ENCODE peak calls at places on chromosomes 16 and 17, in four cellular contexts. E, S, K and P are unnamed samples.

GRCh38 chr17:6544011-6544370 is 12.4 kb downstream of the PITPNM3 start:
- DNase-seq in S (no peak), E (no peak), K (no peak), P (no peak)

GRCh38 chr17:6894206-6894528 is 62.6 kb upstream of the TEKT1 start:
- DNase-seq in K (no peak), S (peak; percentile 34), E (no peak), P (peak; percentile 87)

GRCh38 chr17:65029605-65030308 is 26.8 kb downstream of the GNA13 start:
- DNase-seq in K (no peak), E (no peak), S (no peak), P (no peak)

GRCh38 chr16:30090607-30091332 is 954 bp downstream of the TBX6 start:
- DNase-seq in K (no peak), E (no peak), S (no peak), P (no peak)

GRCh38 chr16:65786916-65787315 is 579.6 kb upstream of the CDH5 start:
- DNase-seq in S (no peak), K (no peak), E (no peak), P (no peak)

GRCh38 chr17:72063262-72063661 is 57.6 kb upstream of the SOX9 start:
- DNase-seq in S (no peak), K (no peak), E (no peak), P (no peak)

GRCh38 chr17:75366432-75366831 is 39.0 kb downstream of the GRB2 start:
- DNase-seq in K (no peak), S (no peak), E (no peak), P (no peak)

GRCh38 chr16:10356870-10357842 is 28.7 kb upstream of the ATF7IP2 start:
- DNase-seq in S (no peak), K (peak; percentile 9), E (no peak), P (no peak)

GRCh38 chr16:49631521-49632041 is 224.3 kb downstream of the ZNF423 start:
- DNase-seq in E (no peak), K (no peak), S (no peak), P (no peak)

GRCh38 chr17:49629447-49629846 is 48.5 kb downstream of the SPOP start:
- DNase-seq in E (peak; percentile 21), K (no peak), S (no peak), P (no peak)

GRCh38 chr17:68849673-68850260 is 105.4 kb downstream of the ABCA8 start:
- DNase-seq in K (no peak), E (no peak), S (no peak), P (no peak)

GRCh38 chr17:73465851-73466250 is 154.1 kb upstream of the CDC42EP4 start:
- DNase-seq in E (no peak), S (no peak), K (no peak), P (no peak)

GRCh38 chr17:74417178-74418045 is 14.5 kb upstream of the GPRC5C start:
- DNase-seq in S (no peak), E (no peak), K (no peak), P (no peak)

GRCh38 chr17:1464186-1464585 is 8.2 kb upstream of the CRK start:
- DNase-seq in S (no peak), E (peak; percentile 20), K (no peak), P (no peak)

GRCh38 chr16:66315210-66315825 is 51.2 kb upstream of the CDH5 start:
- DNase-seq in K (peak; percentile 80), E (peak; percentile 79), S (peak; percentile 29), P (peak; percentile 70)

GRCh38 chr17:31559647-31560501 is 168.4 kb downstream of the RAB11FIP4 start:
- DNase-seq in E (no peak), K (no peak), S (no peak), P (peak; percentile 34)

GRCh38 chr16:77944631-77945030 is 77.7 kb upstream of the CLEC3A start:
- DNase-seq in S (no peak), K (no peak), E (no peak), P (no peak)

GRCh38 chr16:30509081-30509480 is 17.3 kb downstream of the ZNF768 start:
- DNase-seq in E (no peak), K (no peak), S (no peak), P (no peak)

GRCh38 chr16:81469183-81469677 is 24.6 kb downstream of the CMIP start:
- DNase-seq in S (no peak), E (no peak), K (no peak), P (no peak)

GRCh38 chr16:74199066-74199841 is 97.4 kb upstream of the PSMD7 start:
- DNase-seq in K (no peak), E (no peak), S (no peak), P (no peak)

GRCh38 chr16:320206-320605 is 32.3 kb downstream of the AXIN1 start:
- DNase-seq in S (no peak), E (no peak), K (no peak), P (no peak)

GRCh38 chr17:42519546-42520444 is 16.2 kb upstream of the NAGLU start:
- DNase-seq in S (peak; percentile 51), E (no peak), K (no peak), P (peak; percentile 54)

GRCh38 chr16:28295213-28295612 is 2.9 kb downstream of the SBK1 start:
- DNase-seq in E (no peak), S (no peak), K (no peak), P (no peak)

GRCh38 chr16:72501739-72502653 is 330.0 kb upstream of the PMFBP1 start:
- DNase-seq in E (peak; percentile 75), S (no peak), K (peak; percentile 47), P (peak; percentile 67)

GRCh38 chr16:89096768-89097527 is 3.3 kb downstream of the ACSF3 start:
- DNase-seq in E (no peak), S (no peak), K (no peak), P (no peak)

GRCh38 chr16:50841081-50841886 is 99.4 kb downstream of the CYLD start:
- DNase-seq in S (no peak), K (peak; percentile 78), E (no peak), P (peak; percentile 66)

GRCh38 chr17:19651461-19652238 is 3.1 kb downstream of the ALDH3A2 start:
- DNase-seq in S (no peak), K (no peak), E (no peak), P (no peak)

GRCh38 chr16:80300876-80301275 is 239.9 kb upstream of the DYNLRB2 start:
- DNase-seq in K (no peak), E (no peak), S (no peak), P (no peak)

GRCh38 chr17:50345443-50346312 is at the start of gene XYLT2:
- DNase-seq in E (peak; percentile 100), S (no peak), K (peak; percentile 97), P (peak; percentile 82)

GRCh38 chr16:68387301-68387700 is 61.0 kb downstream of the SMPD3 start:
- DNase-seq in E (no peak), K (peak; percentile 75), S (no peak), P (peak; percentile 76)

GRCh38 chr16:88770459-88771293 is 14.3 kb downstream of the PIEZO1 start:
- DNase-seq in E (peak; percentile 78), K (peak; percentile 72), S (peak; percentile 69), P (peak; percentile 65)

GRCh38 chr16:68128577-68129305 is 43.6 kb downstream of the NFATC3 start:
- DNase-seq in K (no peak), E (no peak), S (no peak), P (no peak)

GRCh38 chr17:63086483-63087185 is 120.6 kb downstream of the TANC2 start:
- DNase-seq in E (no peak), K (no peak), S (no peak), P (no peak)

GRCh38 chr16:6615661-6616060 is 717.0 kb upstream of the RBFOX1 start:
- DNase-seq in S (no peak), K (no peak), E (no peak), P (no peak)

GRCh38 chr16:23594186-23594585 is 1.9 kb downstream of the NDUFAB1 start:
- DNase-seq in S (no peak), E (no peak), K (no peak), P (no peak)

GRCh38 chr16:88799569-88800276 is 3.9 kb upstream of the CDT1 start:
- DNase-seq in S (no peak), K (peak; percentile 65), E (no peak), P (no peak)

DNA sequence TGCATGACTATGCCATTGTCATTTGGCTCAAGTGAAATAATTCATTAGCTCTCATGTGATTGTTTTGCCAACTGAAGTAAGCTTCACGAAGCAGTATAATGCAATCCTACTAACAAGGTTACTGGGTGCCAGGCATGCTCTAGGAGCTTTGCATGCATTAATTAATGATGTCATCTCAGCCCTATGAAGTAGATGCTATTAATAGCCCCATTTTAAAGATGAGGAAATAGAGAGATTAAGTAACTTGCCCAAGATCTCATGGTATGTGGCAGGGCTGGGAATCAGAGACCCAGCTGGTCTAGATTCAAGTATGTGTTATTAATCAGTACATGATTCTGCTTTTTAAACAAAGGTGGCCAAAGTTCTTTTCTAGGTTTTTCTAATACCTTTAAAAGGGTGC is 14.1 kb downstream of the KRT39 start:
- DNase-seq in K (no peak), S (no peak), E (no peak), P (no peak)
- TF ChIP-seq TEAD4 in K (no peak), S (no peak), E (no peak), P (no peak)

GRCh38 chr16:12573300-12573699 is 230.4 kb downstream of the CPPED1 start:
- DNase-seq in K (no peak), S (no peak), E (no peak), P (no peak)
- TF ChIP-seq TEAD4 in K (no peak), S (no peak), E (no peak), P (no peak)

GRCh38 chr17:44362479-44362963 is 1.1 kb downstream of the FAM171A2 start:
- DNase-seq in S (no peak), E (peak; percentile 67), K (peak; percentile 44), P (no peak)

GRCh38 chr17:44362056-44362355 is 1.6 kb downstream of the FAM171A2 start:
- DNase-seq in K (no peak), S (no peak), E (peak; percentile 50), P (no peak)

GRCh38 chr17:44361292-44362055 is 2.2 kb downstream of the FAM171A2 start:
- DNase-seq in E (no peak), K (no peak), S (no peak), P (no peak)

GRCh38 chr17:44362964-44363612 is 565 bp downstream of the FAM171A2 start:
- DNase-seq in K (peak; percentile 83), S (no peak), E (peak; percentile 89), P (no peak)

GRCh38 chr17:44363613-44364159 is at the start of gene FAM171A2:
- DNase-seq in K (peak; percentile 89), S (no peak), E (peak; percentile 97), P (peak; percentile 79)
- TF ChIP-seq TEAD4 in K (no peak), S (no peak), E (no peak), P (no peak)

GRCh38 chr16:46842192-46842895 is 11.4 kb upstream of the C16orf87 start:
- DNase-seq in S (no peak), K (no peak), E (no peak), P (no peak)
- TF ChIP-seq TEAD4 in S (no peak), K (no peak), E (no peak), P (no peak)

DNA sequence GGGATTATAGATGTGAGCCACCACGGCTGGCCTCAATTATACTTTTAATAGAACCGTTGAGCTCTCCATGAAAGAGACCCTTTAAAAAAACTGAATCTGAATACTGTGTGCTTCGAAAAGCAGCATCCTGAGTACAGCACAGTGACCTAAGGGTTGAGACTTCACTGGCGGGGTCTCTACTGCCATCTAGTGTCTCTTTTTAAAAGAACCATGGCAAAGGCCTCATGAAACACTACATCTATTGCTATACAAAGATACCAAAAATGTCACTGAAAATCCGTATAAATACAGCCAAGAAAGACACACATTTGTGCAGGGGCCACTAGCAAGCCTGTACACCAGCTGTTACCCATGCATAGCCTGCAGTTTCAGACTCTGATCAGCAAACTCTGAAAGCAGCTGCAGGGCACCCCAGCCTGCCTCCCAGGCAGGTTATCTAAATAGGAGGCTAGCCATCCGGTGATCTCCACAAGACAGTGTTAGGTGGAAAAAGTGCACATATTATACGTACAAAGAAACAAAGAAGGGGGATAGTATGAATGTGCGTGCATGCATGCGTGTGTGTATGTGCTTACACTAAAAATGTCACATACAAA is 35.3 kb downstream of the NPLOC4 start:
- DNase-seq in S (no peak), E (peak; percentile 87), K (peak; percentile 67), P (peak; percentile 20)
- TF ChIP-seq TEAD4 in S (no peak), E (no peak), K (no peak), P (no peak)